ENCODE peak calls at places on chromosome 18, in seven cellular contexts. One of them, this sample, is unnamed.
A peak's percentile ranks its signal among the peaks of the same experiment; 100 is the strongest.

GRCh38 chr18:67794512-67794911 is 278.0 kb upstream of the DSEL start:
- DNase-seq in NCI-H1694: no peak
- DNase-seq in KBM-7: no peak
- DNase-seq in neural crest cell: no peak
- DNase-seq in activated effector memory CD4-positive, alpha-beta T cell treated with anti-CD3 and anti-CD28 coated beads, Interleukin-2, amount 50 U/mL, for 16 hours: no peak
- DNase-seq in AG08395: peak; percentile 27
- DNase-seq in stimulated activated CD8-positive, alpha-beta memory T cell treated with anti-CD3 and anti-CD28 coated beads, Interleukin-15, amount 100 ng/mL, for 1 hour: no peak
- DNase-seq in this sample: no peak

GRCh38 chr18:59617468-59617932 is 79.7 kb downstream of the CCBE1 start:
- DNase-seq in AG08395: no peak
- DNase-seq in activated effector memory CD4-positive, alpha-beta T cell treated with anti-CD3 and anti-CD28 coated beads, Interleukin-2, amount 50 U/mL, for 16 hours: no peak
- DNase-seq in NCI-H1694: no peak
- DNase-seq in KBM-7: no peak
- DNase-seq in stimulated activated CD8-positive, alpha-beta memory T cell treated with anti-CD3 and anti-CD28 coated beads, Interleukin-15, amount 100 ng/mL, for 1 hour: no peak
- DNase-seq in neural crest cell: no peak
- DNase-seq in this sample: no peak

GRCh38 chr18:21826641-21827302 is 86.2 kb downstream of the MIB1 start:
- DNase-seq in KBM-7: no peak
- DNase-seq in AG08395: no peak
- DNase-seq in neural crest cell: no peak
- DNase-seq in activated effector memory CD4-positive, alpha-beta T cell treated with anti-CD3 and anti-CD28 coated beads, Interleukin-2, amount 50 U/mL, for 16 hours: no peak
- DNase-seq in NCI-H1694: no peak
- DNase-seq in stimulated activated CD8-positive, alpha-beta memory T cell treated with anti-CD3 and anti-CD28 coated beads, Interleukin-15, amount 100 ng/mL, for 1 hour: no peak
- DNase-seq in this sample: no peak

GRCh38 chr18:44259610-44260009 is 421.1 kb upstream of the SETBP1 start:
- DNase-seq in NCI-H1694: no peak
- DNase-seq in stimulated activated CD8-positive, alpha-beta memory T cell treated with anti-CD3 and anti-CD28 coated beads, Interleukin-15, amount 100 ng/mL, for 1 hour: no peak
- DNase-seq in KBM-7: no peak
- DNase-seq in AG08395: no peak
- DNase-seq in activated effector memory CD4-positive, alpha-beta T cell treated with anti-CD3 and anti-CD28 coated beads, Interleukin-2, amount 50 U/mL, for 16 hours: no peak
- DNase-seq in neural crest cell: no peak
- DNase-seq in this sample: no peak

GRCh38 chr18:55489742-55490055 is 98.3 kb downstream of the TCF4 start:
- DNase-seq in NCI-H1694: no peak
- DNase-seq in stimulated activated CD8-positive, alpha-beta memory T cell treated with anti-CD3 and anti-CD28 coated beads, Interleukin-15, amount 100 ng/mL, for 1 hour: no peak
- DNase-seq in neural crest cell: no peak
- DNase-seq in KBM-7: peak; percentile 21
- DNase-seq in activated effector memory CD4-positive, alpha-beta T cell treated with anti-CD3 and anti-CD28 coated beads, Interleukin-2, amount 50 U/mL, for 16 hours: no peak
- DNase-seq in AG08395: no peak
- DNase-seq in this sample: peak; percentile 69

GRCh38 chr18:48543228-48543627 is 4.4 kb downstream of the CTIF start:
- DNase-seq in activated effector memory CD4-positive, alpha-beta T cell treated with anti-CD3 and anti-CD28 coated beads, Interleukin-2, amount 50 U/mL, for 16 hours: no peak
- DNase-seq in NCI-H1694: no peak
- DNase-seq in stimulated activated CD8-positive, alpha-beta memory T cell treated with anti-CD3 and anti-CD28 coated beads, Interleukin-15, amount 100 ng/mL, for 1 hour: no peak
- DNase-seq in KBM-7: no peak
- DNase-seq in neural crest cell: no peak
- DNase-seq in AG08395: no peak
- DNase-seq in this sample: no peak

GRCh38 chr18:80183273-80184050 is 63.9 kb downstream of the PARD6G start:
- DNase-seq in neural crest cell: no peak
- DNase-seq in NCI-H1694: no peak
- DNase-seq in stimulated activated CD8-positive, alpha-beta memory T cell treated with anti-CD3 and anti-CD28 coated beads, Interleukin-15, amount 100 ng/mL, for 1 hour: no peak
- DNase-seq in KBM-7: no peak
- DNase-seq in AG08395: no peak
- DNase-seq in activated effector memory CD4-positive, alpha-beta T cell treated with anti-CD3 and anti-CD28 coated beads, Interleukin-2, amount 50 U/mL, for 16 hours: peak; percentile 43
- DNase-seq in this sample: no peak

GRCh38 chr18:57004366-57005121 is 142.3 kb upstream of the BOD1L2 start:
- DNase-seq in AG08395: peak; percentile 48
- DNase-seq in neural crest cell: no peak
- DNase-seq in NCI-H1694: no peak
- DNase-seq in KBM-7: peak; percentile 54
- DNase-seq in stimulated activated CD8-positive, alpha-beta memory T cell treated with anti-CD3 and anti-CD28 coated beads, Interleukin-15, amount 100 ng/mL, for 1 hour: no peak
- DNase-seq in activated effector memory CD4-positive, alpha-beta T cell treated with anti-CD3 and anti-CD28 coated beads, Interleukin-2, amount 50 U/mL, for 16 hours: no peak
- DNase-seq in this sample: no peak

GRCh38 chr18:55790296-55790695 is 202.3 kb upstream of the TCF4 start:
- DNase-seq in neural crest cell: no peak
- DNase-seq in stimulated activated CD8-positive, alpha-beta memory T cell treated with anti-CD3 and anti-CD28 coated beads, Interleukin-15, amount 100 ng/mL, for 1 hour: no peak
- DNase-seq in AG08395: peak; percentile 79
- DNase-seq in KBM-7: no peak
- DNase-seq in activated effector memory CD4-positive, alpha-beta T cell treated with anti-CD3 and anti-CD28 coated beads, Interleukin-2, amount 50 U/mL, for 16 hours: no peak
- DNase-seq in NCI-H1694: no peak
- DNase-seq in this sample: no peak

GRCh38 chr18:24189007-24189528 is 50.2 kb downstream of the CABYR start:
- DNase-seq in NCI-H1694: no peak
- DNase-seq in activated effector memory CD4-positive, alpha-beta T cell treated with anti-CD3 and anti-CD28 coated beads, Interleukin-2, amount 50 U/mL, for 16 hours: no peak
- DNase-seq in AG08395: no peak
- DNase-seq in KBM-7: no peak
- DNase-seq in neural crest cell: no peak
- DNase-seq in stimulated activated CD8-positive, alpha-beta memory T cell treated with anti-CD3 and anti-CD28 coated beads, Interleukin-15, amount 100 ng/mL, for 1 hour: no peak
- DNase-seq in this sample: no peak

This sample was measured in NCI-H1048.